ENCODE peak calls at places on chromosomes 7 and 10, in four cellular contexts. X is T-cell, I is spleen, W is A549. Y is an unnamed sample.

GRCh38 chr7:141355057-141355456 is 196.2 kb upstream of the AGK start:
- DNase-seq in W (no peak), I (no peak), X (no peak), Y (no peak)

GRCh38 chr7:73622909-73623797 is 1.2 kb downstream of the MLXIPL start:
- DNase-seq in W (no peak), X (no peak), I (no peak), Y (peak)

GRCh38 chr7:114663502-114663901 is 248.9 kb downstream of the FOXP2 start:
- DNase-seq in X (no peak), I (no peak), W (peak), Y (no peak)

GRCh38 chr7:120819861-120820260 is 38.1 kb downstream of the TSPAN12 start:
- DNase-seq in I (no peak), W (no peak), X (no peak), Y (no peak)

GRCh38 chr10:6242089-6242488 is 39.4 kb downstream of the PFKFB3 start:
- DNase-seq in X (no peak), W (no peak), I (no peak), Y (no peak)

GRCh38 chr10:62025901-62026879 is 124.7 kb downstream of the ARID5B start:
- DNase-seq in W (no peak), I (no peak), X (no peak), Y (no peak)

GRCh38 chr7:133742709-133743538 is 384.2 kb upstream of the LRGUK start:
- DNase-seq in X (no peak), W (peak), I (no peak), Y (no peak)

GRCh38 chr7:36391436-36392198 is 2.0 kb downstream of the ANLN start:
- DNase-seq in I (no peak), W (peak), X (no peak), Y (no peak)

GRCh38 chr7:70299447-70299807 is 701.2 kb downstream of the AUTS2 start:
- DNase-seq in I (no peak), W (no peak), X (no peak), Y (no peak)

GRCh38 chr10:28293238-28294168 is 9.4 kb downstream of the MPP7 start:
- DNase-seq in I (no peak), X (no peak), W (no peak), Y (no peak)

GRCh38 chr7:25122373-25122772 is 2.7 kb downstream of the CYCS start:
- DNase-seq in W (no peak), I (no peak), X (no peak), Y (no peak)

GRCh38 chr10:116815641-116816415 is 33.5 kb upstream of the ENO4 start:
- DNase-seq in I (no peak), X (no peak), W (no peak), Y (no peak)

GRCh38 chr10:132861116-132861691 is 75.3 kb upstream of the NKX6-2 start:
- DNase-seq in I (peak), X (no peak), W (no peak), Y (peak)

GRCh38 chr10:6786579-6787031 is 206.5 kb upstream of the PRKCQ start:
- DNase-seq in W (peak), I (no peak), X (no peak), Y (no peak)